ENCODE peak calls at places on chromosomes 13 and 19, in nine cellular contexts. G, H, I, X, J, A, S, P and O are unnamed samples.
A peak's percentile ranks its signal among the peaks of the same experiment; 100 is the strongest.

GRCh38 chr19:23262892-23263291 is 12.7 kb upstream of the ZNF724 start:
- DNase-seq in G (no peak), H (no peak), I (no peak), X (no peak), J (no peak), A (no peak), S (no peak), P (no peak), O (no peak)

GRCh38 chr19:17125728-17126677 is 50.4 kb downstream of the MYO9B start:
- DNase-seq in G (peak; percentile 80), H (no peak), I (peak; percentile 64), X (peak; percentile 36), J (peak; percentile 50), A (no peak), S (no peak), P (peak; percentile 51), O (peak; percentile 63)

GRCh38 chr19:4700573-4700970 is 23.1 kb downstream of the DPP9 start:
- DNase-seq in G (no peak), H (no peak), I (no peak), X (no peak), J (no peak), A (no peak), S (no peak), P (peak; percentile 97), O (no peak)

GRCh38 chr13:112732679-112733078 is 42.8 kb downstream of the ATP11A start:
- DNase-seq in G (no peak), H (no peak), I (no peak), X (no peak), J (no peak), A (no peak), S (no peak), P (peak; percentile 11), O (no peak)

GRCh38 chr13:95267662-95268369 is 33.4 kb downstream of the ABCC4 start:
- DNase-seq in G (no peak), H (no peak), I (no peak), X (no peak), J (no peak), A (no peak), S (peak; percentile 36), P (peak; percentile 63), O (peak; percentile 93)

GRCh38 chr19:44344255-44344654 is 12.2 kb downstream of the ZNF112 start:
- DNase-seq in G (peak; percentile 7), H (no peak), I (no peak), X (no peak), J (no peak), A (no peak), S (no peak), P (no peak), O (no peak)

GRCh38 chr19:6800991-6801396 is 28.5 kb downstream of the VAV1 start:
- DNase-seq in G (no peak), H (no peak), I (no peak), X (no peak), J (no peak), A (no peak), S (no peak), P (no peak), O (peak; percentile 71)

GRCh38 chr19:8334458-8335342 is 8.4 kb downstream of the KANK3 start:
- DNase-seq in G (peak; percentile 62), H (peak; percentile 72), I (peak; percentile 21), X (peak; percentile 45), J (peak; percentile 15), A (no peak), S (no peak), P (peak; percentile 54), O (no peak)

GRCh38 chr19:7911509-7912143 is 3.0 kb upstream of the TGFBR3L start:
- DNase-seq in G (no peak), H (no peak), I (no peak), X (no peak), J (no peak), A (no peak), S (no peak), P (no peak), O (no peak)

GRCh38 chr19:18674616-18675015 is 8.9 kb upstream of the CRTC1 start:
- DNase-seq in G (no peak), H (no peak), I (no peak), X (no peak), J (no peak), A (no peak), S (no peak), P (peak; percentile 87), O (no peak)

GRCh38 chr19:7787141-7787540 is 24.1 kb downstream of the CLEC4M start:
- DNase-seq in G (no peak), H (no peak), I (no peak), X (peak; percentile 51), J (no peak), A (no peak), S (no peak), P (no peak), O (no peak)

GRCh38 chr13:101624210-101624922 is 171.9 kb downstream of the ITGBL1 start:
- DNase-seq in G (no peak), H (no peak), I (no peak), X (no peak), J (no peak), A (no peak), S (no peak), P (no peak), O (no peak)

GRCh38 chr13:51906581-51906980 is 44.8 kb downstream of the CCDC70 start:
- DNase-seq in G (no peak), H (no peak), I (no peak), X (peak; percentile 14), J (no peak), A (no peak), S (peak; percentile 44), P (no peak), O (no peak)

GRCh38 chr13:111913790-111914189 is 153.2 kb upstream of the SOX1 start:
- DNase-seq in G (no peak), H (no peak), I (no peak), X (no peak), J (no peak), A (no peak), S (no peak), P (no peak), O (no peak)

GRCh38 chr19:57269515-57270250 is 10.6 kb upstream of the ZNF460 start:
- DNase-seq in G (no peak), H (no peak), I (no peak), X (no peak), J (no peak), A (no peak), S (no peak), P (no peak), O (peak; percentile 59)

GRCh38 chr19:48311384-48311783 is 14.0 kb upstream of the EMP3 start:
- DNase-seq in G (no peak), H (no peak), I (no peak), X (no peak), J (no peak), A (no peak), S (no peak), P (no peak), O (no peak)

GRCh38 chr13:40028446-40028845 is 373.0 kb downstream of the COG6 start:
- DNase-seq in G (no peak), H (no peak), I (no peak), X (no peak), J (no peak), A (no peak), S (no peak), P (no peak), O (no peak)

GRCh38 chr13:37473035-37473434 is 125.5 kb downstream of the POSTN start:
- DNase-seq in G (no peak), H (no peak), I (no peak), X (no peak), J (no peak), A (no peak), S (no peak), P (no peak), O (no peak)

GRCh38 chr13:49246850-49247721 is 639 bp upstream of the CDADC1 start:
- DNase-seq in G (no peak), H (no peak), I (no peak), X (no peak), J (no peak), A (no peak), S (no peak), P (no peak), O (no peak)

GRCh38 chr19:2523630-2524311 is 47.8 kb downstream of the GADD45B start:
- DNase-seq in G (no peak), H (no peak), I (no peak), X (no peak), J (no peak), A (no peak), S (no peak), P (no peak), O (peak; percentile 73)

GRCh38 chr13:52195052-52195837 is 35.8 kb upstream of the NEK3 start:
- DNase-seq in G (peak; percentile 74), H (no peak), I (peak; percentile 55), X (peak; percentile 82), J (peak; percentile 36), A (peak; percentile 52), S (peak; percentile 53), P (no peak), O (peak; percentile 36)